ENCODE peak calls at places on chromosomes 12 and 14, in eight cellular contexts. Q is B cell, V is HFFc6, J is AG04450, F is AG10803, K is cardiac muscle cell, U is IMR-90, G is K562. Z is an unnamed sample.

GRCh38 chr14:28677381-28677780 is 89.2 kb upstream of the FOXG1 start:
- DNase-seq in Q (no peak), V (no peak), J (no peak), F (no peak), K (no peak), U (no peak), G (no peak), Z (no peak)

GRCh38 chr12:32877670-32878459 is 18.7 kb downstream of the PKP2 start:
- DNase-seq in Q (no peak), V (no peak), J (no peak), F (peak), K (peak), U (no peak), G (no peak), Z (no peak)

GRCh38 chr14:50088731-50089130 is 27.6 kb downstream of the VCPKMT start:
- DNase-seq in Q (no peak), V (no peak), J (no peak), F (no peak), K (peak), U (no peak), G (no peak), Z (no peak)

GRCh38 chr14:59321184-59321952 is 132.9 kb downstream of the DAAM1 start:
- DNase-seq in Q (no peak), V (peak), J (no peak), F (peak), K (peak), U (peak), G (no peak), Z (no peak)

GRCh38 chr14:71776463-71777359 is 155.5 kb upstream of the RGS6 start:
- DNase-seq in Q (no peak), V (no peak), J (no peak), F (peak), K (peak), U (peak), G (no peak), Z (no peak)

GRCh38 chr12:57109207-57110160 is 1.7 kb downstream of the STAT6 start:
- DNase-seq in Q (no peak), V (no peak), J (no peak), F (no peak), K (no peak), U (no peak), G (peak), Z (peak)

GRCh38 chr14:98412431-98412830 is 859.6 kb downstream of the BCL11B start:
- DNase-seq in Q (no peak), V (no peak), J (no peak), F (no peak), K (no peak), U (no peak), G (no peak), Z (no peak)

GRCh38 chr14:38339704-38340103 is 83.8 kb upstream of the CLEC14A start:
- DNase-seq in Q (no peak), V (peak), J (no peak), F (peak), K (peak), U (peak), G (no peak), Z (no peak)

GRCh38 chr14:68894123-68894522 is 85.0 kb downstream of the ACTN1 start:
- DNase-seq in Q (no peak), V (no peak), J (no peak), F (no peak), K (peak), U (peak), G (no peak), Z (no peak)

GRCh38 chr12:132433641-132434395 is 56.1 kb upstream of the FBRSL1 start:
- DNase-seq in Q (peak), V (no peak), J (no peak), F (no peak), K (no peak), U (no peak), G (no peak), Z (no peak)

GRCh38 chr14:95303107-95303506 is 16.6 kb downstream of the CLMN start:
- DNase-seq in Q (no peak), V (no peak), J (no peak), F (no peak), K (no peak), U (no peak), G (no peak), Z (no peak)

GRCh38 chr12:29816869-29817730 is 33.4 kb upstream of the TMTC1 start:
- DNase-seq in Q (no peak), V (no peak), J (no peak), F (no peak), K (no peak), U (no peak), G (no peak), Z (no peak)

GRCh38 chr14:44700184-44700583 is 193.1 kb upstream of the FSCB start:
- DNase-seq in Q (no peak), V (no peak), J (peak), F (no peak), K (peak), U (peak), G (no peak), Z (no peak)

GRCh38 chr12:95351745-95352144 is 122.2 kb upstream of the METAP2 start:
- DNase-seq in Q (no peak), V (no peak), J (no peak), F (peak), K (peak), U (no peak), G (no peak), Z (no peak)

GRCh38 chr12:8508912-8509841 is 4.1 kb upstream of the CLEC4D start:
- DNase-seq in Q (no peak), V (no peak), J (no peak), F (no peak), K (no peak), U (no peak), G (no peak), Z (no peak)

GRCh38 chr12:18262514-18262913 is 1.2 kb downstream of the PIK3C2G start:
- DNase-seq in Q (no peak), V (no peak), J (no peak), F (no peak), K (no peak), U (peak), G (no peak), Z (no peak)

GRCh38 chr12:103538397-103538796 is 42.6 kb upstream of the C12orf42 start:
- DNase-seq in Q (no peak), V (peak), J (no peak), F (no peak), K (no peak), U (no peak), G (no peak), Z (no peak)

GRCh38 chr12:63103489-63104131 is 47.4 kb downstream of the AVPR1A start:
- DNase-seq in Q (no peak), V (peak), J (no peak), F (peak), K (peak), U (peak), G (peak), Z (peak)

GRCh38 chr12:52139579-52140062 is 52.2 kb downstream of the KRT80 start:
- DNase-seq in Q (peak), V (peak), J (no peak), F (no peak), K (no peak), U (peak), G (peak), Z (no peak)

GRCh38 chr14:73207615-73208014 is 29.7 kb upstream of the PAPLN start:
- DNase-seq in Q (no peak), V (no peak), J (no peak), F (no peak), K (no peak), U (no peak), G (no peak), Z (no peak)

GRCh38 chr14:68473794-68474193 is 319.1 kb downstream of the ZFP36L1 start:
- DNase-seq in Q (no peak), V (peak), J (no peak), F (no peak), K (no peak), U (no peak), G (no peak), Z (no peak)

GRCh38 chr14:71169861-71170260 is 262.6 kb downstream of the PCNX1 start:
- DNase-seq in Q (no peak), V (no peak), J (no peak), F (no peak), K (no peak), U (no peak), G (no peak), Z (no peak)

GRCh38 chr12:6241495-6241894 is 41.3 kb downstream of the CD9 start:
- DNase-seq in Q (no peak), V (no peak), J (no peak), F (no peak), K (no peak), U (no peak), G (peak), Z (no peak)

GRCh38 chr12:110670161-110670701 is 18.7 kb downstream of the HVCN1 start:
- DNase-seq in Q (peak), V (no peak), J (no peak), F (no peak), K (no peak), U (no peak), G (no peak), Z (peak)

GRCh38 chr12:54373619-54374554 is 9.6 kb upstream of the GPR84 start:
- DNase-seq in Q (no peak), V (no peak), J (no peak), F (no peak), K (no peak), U (no peak), G (no peak), Z (no peak)

GRCh38 chr12:20260864-20261263 is 107.5 kb upstream of the PDE3A start:
- DNase-seq in Q (no peak), V (no peak), J (no peak), F (no peak), K (no peak), U (no peak), G (no peak), Z (no peak)

GRCh38 chr14:100375273-100375962 is 52.3 kb downstream of the SLC25A47 start:
- DNase-seq in Q (no peak), V (peak), J (peak), F (peak), K (peak), U (peak), G (peak), Z (peak)

GRCh38 chr14:77213657-77214016 is 32.0 kb downstream of the TMEM63C start:
- DNase-seq in Q (no peak), V (no peak), J (no peak), F (no peak), K (no peak), U (no peak), G (no peak), Z (no peak)

GRCh38 chr14:62654641-62655040 is 390.6 kb downstream of the KCNH5 start:
- DNase-seq in Q (no peak), V (no peak), J (peak), F (no peak), K (peak), U (peak), G (no peak), Z (no peak)

GRCh38 chr14:47277703-47278102 is 397.7 kb downstream of the MDGA2 start:
- DNase-seq in Q (no peak), V (no peak), J (no peak), F (no peak), K (peak), U (no peak), G (no peak), Z (no peak)

GRCh38 chr14:47276931-47277330 is 398.5 kb downstream of the MDGA2 start:
- DNase-seq in Q (no peak), V (no peak), J (no peak), F (no peak), K (no peak), U (no peak), G (no peak), Z (no peak)

GRCh38 chr14:47273939-47274338 is 401.5 kb downstream of the MDGA2 start:
- DNase-seq in Q (no peak), V (no peak), J (no peak), F (no peak), K (no peak), U (no peak), G (no peak), Z (no peak)

GRCh38 chr14:47284283-47284682 is 391.1 kb downstream of the MDGA2 start:
- DNase-seq in Q (no peak), V (no peak), J (no peak), F (no peak), K (no peak), U (no peak), G (no peak), Z (no peak)

DNA sequence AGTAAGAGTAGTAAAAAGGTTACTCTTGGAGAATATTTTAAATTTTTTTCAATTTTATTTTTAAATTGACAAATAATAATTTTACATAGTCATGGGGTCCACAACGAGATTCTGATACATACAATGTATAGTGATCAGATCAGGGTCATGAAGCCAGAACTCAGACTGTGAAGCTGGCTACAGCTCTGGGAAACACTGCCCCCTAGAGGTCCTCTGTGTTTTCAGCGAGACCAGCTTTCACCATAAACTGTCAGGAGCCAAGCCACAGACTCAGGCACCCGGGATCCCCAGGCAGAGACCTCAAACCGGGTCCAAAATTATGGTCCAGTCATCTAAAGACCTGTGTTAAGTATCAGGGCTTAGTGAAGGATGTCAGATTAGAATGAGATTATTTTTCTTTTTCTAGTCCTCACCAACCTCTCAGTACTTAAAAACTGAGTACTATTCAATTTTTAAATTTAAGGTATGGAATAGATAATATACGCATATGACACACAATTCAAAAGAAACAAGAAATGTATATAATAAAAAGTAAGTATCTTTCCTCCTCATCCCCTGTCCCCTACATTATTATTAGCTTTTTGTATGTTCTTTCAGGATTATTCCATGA is 397.1 kb downstream of the MDGA2 start:
- DNase-seq in Q (no peak), V (no peak), J (no peak), F (no peak), K (peak), U (no peak), G (peak), Z (peak)
- TF ChIP-seq CTCF in Q (peak), V (peak), J (no peak), F (peak), K (peak), U (peak), G (peak), Z (peak)

GRCh38 chr14:104731249-104731924 is 7.4 kb downstream of the ADSS1 start:
- DNase-seq in Q (no peak), V (peak), J (no peak), F (no peak), K (no peak), U (no peak), G (peak), Z (no peak)
- TF ChIP-seq CTCF in Q (no peak), V (peak), J (peak), F (peak), K (peak), U (peak), G (peak), Z (no peak)

GRCh38 chr12:537772-538171 is 78.0 kb downstream of the B4GALNT3 start:
- DNase-seq in Q (no peak), V (no peak), J (no peak), F (no peak), K (no peak), U (no peak), G (no peak), Z (no peak)
- TF ChIP-seq CTCF in Q (no peak), V (no peak), J (no peak), F (no peak), K (no peak), U (no peak), G (no peak), Z (no peak)

DNA sequence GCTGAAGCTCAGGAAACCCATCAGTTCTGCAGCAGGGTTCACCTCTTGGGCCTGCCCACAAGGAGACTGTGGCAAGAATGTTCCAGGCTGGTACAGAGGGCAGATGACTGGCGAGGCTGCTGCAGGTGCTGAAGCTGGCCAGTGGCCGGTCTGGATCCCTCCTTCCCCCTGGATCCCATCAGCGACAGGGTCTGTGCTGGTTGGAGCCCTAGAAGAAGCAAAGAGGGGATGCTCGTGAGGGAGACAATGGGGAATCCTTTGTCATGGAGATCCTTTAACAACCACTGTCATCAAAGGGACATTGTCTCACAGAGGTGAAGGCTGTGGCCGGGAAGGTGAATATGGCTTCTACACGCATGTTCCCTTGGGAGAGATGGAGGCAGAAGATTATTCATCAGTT is 211.4 kb upstream of the TMEM132C start:
- DNase-seq in Q (no peak), V (no peak), J (no peak), F (no peak), K (no peak), U (no peak), G (no peak), Z (no peak)
- TF ChIP-seq CTCF in Q (no peak), V (no peak), J (no peak), F (no peak), K (no peak), U (no peak), G (no peak), Z (no peak)

GRCh38 chr12:107317751-107318553 is 224.6 kb upstream of the CRY1 start:
- DNase-seq in Q (peak), V (no peak), J (peak), F (peak), K (peak), U (peak), G (peak), Z (peak)
- TF ChIP-seq CTCF in Q (no peak), V (no peak), J (peak), F (peak), K (no peak), U (no peak), G (peak), Z (no peak)

DNA sequence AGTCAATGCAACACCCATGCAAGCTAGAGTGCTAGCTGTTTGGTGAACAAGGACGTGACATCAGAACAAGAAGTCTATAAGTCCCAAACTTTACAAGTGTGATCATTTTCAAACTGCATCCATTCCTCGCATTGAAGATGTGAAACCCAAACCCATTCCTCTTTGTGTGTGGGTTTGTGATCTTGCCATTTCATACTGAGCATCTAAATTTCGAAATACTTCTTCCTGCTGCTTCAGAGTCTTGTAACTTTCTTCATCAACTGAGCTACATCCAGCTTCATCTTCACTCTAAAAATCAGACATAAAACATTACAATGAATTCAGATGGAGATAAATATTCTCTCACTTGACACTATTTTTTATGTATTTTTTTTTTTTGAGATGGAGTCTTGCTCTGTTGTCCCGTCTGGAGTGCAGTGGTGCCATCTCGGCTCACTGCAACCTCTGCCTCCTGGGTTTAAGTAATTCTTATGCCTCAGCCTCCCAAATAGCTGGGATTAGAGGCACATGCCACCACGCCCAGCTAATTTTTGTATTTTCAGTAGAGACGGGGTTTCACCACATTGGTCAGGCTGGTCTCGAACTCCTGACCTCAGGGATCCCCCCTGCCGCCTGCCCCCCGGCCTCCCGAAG is 4.8 kb upstream of the ZCCHC8 start:
- DNase-seq in Q (no peak), V (no peak), J (no peak), F (peak), K (peak), U (peak), G (no peak), Z (no peak)
- TF ChIP-seq CTCF in Q (no peak), V (no peak), J (no peak), F (no peak), K (no peak), U (no peak), G (no peak), Z (no peak)

DNA sequence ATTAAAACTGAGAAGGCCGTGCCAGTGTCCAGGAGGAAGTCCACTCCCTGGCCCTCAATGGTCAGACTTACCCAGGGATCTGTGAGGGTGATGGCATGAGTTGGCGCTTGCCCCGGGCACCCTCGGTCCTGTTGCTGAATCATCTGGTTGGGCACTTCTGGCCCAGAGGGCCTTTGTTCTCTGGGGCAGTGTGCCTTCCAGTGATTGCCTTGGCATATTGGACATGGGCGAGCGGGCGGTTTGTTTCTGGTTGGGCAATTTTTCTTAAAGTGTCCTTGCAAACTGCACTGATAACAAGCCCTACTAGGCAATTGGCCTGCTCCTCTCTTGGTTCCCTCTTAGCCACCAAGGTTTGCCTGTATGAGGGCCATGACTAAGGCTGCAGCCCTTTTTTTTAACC is 69.5 kb upstream of the ZDHHC17 start:
- DNase-seq in Q (no peak), V (no peak), J (no peak), F (no peak), K (no peak), U (no peak), G (no peak), Z (no peak)
- TF ChIP-seq CTCF in Q (no peak), V (no peak), J (no peak), F (no peak), K (no peak), U (no peak), G (no peak), Z (no peak)

GRCh38 chr14:51448831-51449665 is 202.7 kb upstream of the FRMD6 start:
- DNase-seq in Q (no peak), V (peak), J (peak), F (peak), K (peak), U (peak), G (no peak), Z (no peak)
- TF ChIP-seq CTCF in Q (no peak), V (no peak), J (no peak), F (no peak), K (no peak), U (no peak), G (no peak), Z (no peak)